ENCODE peak calls at places on chromosomes 1 and 21, in seven cellular contexts. I is AG09319; X is CD8-positive, alpha-beta T cell; Z is A549; V is mammary epithelial cell; T is cardiac fibroblast; B is endothelial cell. Y is an unnamed sample.
A peak's percentile ranks its signal among the peaks of the same experiment; 100 is the strongest.

GRCh38 chr1:199979071-199979470 is 48.4 kb upstream of the NR5A2 start:
- DNase-seq in I (no peak), X (no peak), Z (no peak), V (no peak), T (no peak), B (no peak), Y (no peak)

GRCh38 chr1:77424236-77424635 is 142.4 kb downstream of the AK5 start:
- DNase-seq in I (no peak), X (no peak), Z (no peak), V (peak; percentile 78), T (peak; percentile 56), B (no peak), Y (no peak)

GRCh38 chr1:44485933-44486475 is 80.9 kb downstream of the RNF220 start:
- DNase-seq in I (no peak), X (no peak), Z (no peak), V (no peak), T (peak; percentile 26), B (no peak), Y (no peak)

GRCh38 chr21:38985423-38986378 is 180.0 kb downstream of the ETS2 start:
- DNase-seq in I (peak; percentile 98), X (no peak), Z (no peak), V (peak; percentile 93), T (peak; percentile 99), B (no peak), Y (peak; percentile 26)

GRCh38 chr1:17673335-17674075 is 81.6 kb upstream of the ACTL8 start:
- DNase-seq in I (no peak), X (no peak), Z (no peak), V (no peak), T (no peak), B (no peak), Y (no peak)

GRCh38 chr1:31663622-31664452 is 19.2 kb upstream of the PEF1 start:
- DNase-seq in I (no peak), X (peak; percentile 53), Z (peak; percentile 30), V (no peak), T (peak; percentile 58), B (peak; percentile 85), Y (peak; percentile 88)

GRCh38 chr1:245716561-245716960 is 561.8 kb downstream of the KIF26B start:
- DNase-seq in I (no peak), X (no peak), Z (no peak), V (no peak), T (no peak), B (no peak), Y (no peak)

GRCh38 chr1:145959957-145960467 is 2.2 kb upstream of the LIX1L start:
- DNase-seq in I (no peak), X (no peak), Z (no peak), V (no peak), T (no peak), B (no peak), Y (no peak)

GRCh38 chr1:1291611-1292441 is 11.6 kb downstream of the SCNN1D start:
- DNase-seq in I (no peak), X (peak; percentile 55), Z (peak; percentile 69), V (peak; percentile 61), T (peak; percentile 73), B (peak; percentile 75), Y (peak; percentile 76)

GRCh38 chr1:116954450-116954849 is 44.7 kb downstream of the PTGFRN start:
- DNase-seq in I (no peak), X (no peak), Z (no peak), V (no peak), T (peak; percentile 82), B (no peak), Y (no peak)

GRCh38 chr1:16628361-16629111 is 15.2 kb upstream of the NBPF1 start:
- DNase-seq in I (no peak), X (no peak), Z (no peak), V (no peak), T (no peak), B (no peak), Y (peak; percentile 16)

GRCh38 chr21:34061983-34062382 is 11.4 kb upstream of the MRPS6 start:
- DNase-seq in I (no peak), X (no peak), Z (peak; percentile 27), V (no peak), T (no peak), B (no peak), Y (no peak)

GRCh38 chr1:115364044-115364775 is 26.2 kb upstream of the NGF start:
- DNase-seq in I (peak; percentile 57), X (no peak), Z (no peak), V (no peak), T (peak; percentile 60), B (no peak), Y (no peak)
- TF ChIP-seq CTCF in I (peak; percentile 2), X (no peak), Z (no peak), V (no peak), T (no peak), B (no peak), Y (no peak)

GRCh38 chr1:180631766-180632325 is at the start of gene XPR1:
- DNase-seq in I (peak; percentile 98), X (peak; percentile 99), Z (peak; percentile 99), V (peak; percentile 97), T (peak; percentile 100), B (peak; percentile 94), Y (peak; percentile 97)
- TF ChIP-seq CTCF in I (peak; percentile 36), X (no peak), Z (no peak), V (peak; percentile 38), T (peak; percentile 25), B (no peak), Y (no peak)

GRCh38 chr1:5507340-5507739 is 484.9 kb downstream of the NPHP4 start:
- DNase-seq in I (no peak), X (no peak), Z (no peak), V (no peak), T (no peak), B (no peak), Y (no peak)
- TF ChIP-seq CTCF in I (no peak), X (no peak), Z (no peak), V (no peak), T (no peak), B (no peak), Y (no peak)

GRCh38 chr1:53022179-53022578 is 39.8 kb upstream of the PODN start:
- DNase-seq in I (no peak), X (no peak), Z (no peak), V (no peak), T (no peak), B (no peak), Y (no peak)
- TF ChIP-seq CTCF in I (no peak), X (no peak), Z (no peak), V (no peak), T (no peak), B (no peak), Y (no peak)